ENCODE peak calls at places on chromosomes 4 and X, in six cellular contexts. V is GM13977; P is right lobe of liver; T is HFF-Myc; C is stimulated activated CD4-positive, alpha-beta T cell treated with anti-CD3 and anti-CD28 coated beads, Interleukin-1b, Interleukin-23, amount 100 ng/mL, for 1 hour; W is sciatic nerve. Q is an unnamed sample.

GRCh38 chrX:24498975-24499374 is 33.9 kb downstream of the PDK3 start:
- DNase-seq in V (peak; percentile 28), P (no peak), T (no peak), C (no peak), W (no peak), Q (no peak)

GRCh38 chr4:110087116-110087708 is 111.2 kb downstream of the ELOVL6 start:
- DNase-seq in V (no peak), P (no peak), T (peak; percentile 59), C (no peak), W (no peak), Q (no peak)

GRCh38 chrX:31223817-31224216 is 152.0 kb upstream of the FTHL17 start:
- DNase-seq in V (peak; percentile 31), P (no peak), T (no peak), C (no peak), W (no peak), Q (no peak)

GRCh38 chrX:112512509-112512908 is 167.2 kb downstream of the LHFPL1 start:
- DNase-seq in V (no peak), P (no peak), T (no peak), C (no peak), W (no peak), Q (no peak)

GRCh38 chr4:2962614-2963184 is 507 bp downstream of the NOP14 start:
- DNase-seq in V (peak; percentile 65), P (no peak), T (no peak), C (no peak), W (no peak), Q (peak; percentile 68)

GRCh38 chr4:34181311-34181808 is 2063.0 kb downstream of the ARAP2 start:
- DNase-seq in V (no peak), P (no peak), T (peak; percentile 82), C (no peak), W (no peak), Q (no peak)

GRCh38 chr4:8129136-8129535 is 29.5 kb downstream of the ABLIM2 start:
- DNase-seq in V (no peak), P (no peak), T (no peak), C (no peak), W (no peak), Q (no peak)

GRCh38 chrX:22325091-22325490 is 52.4 kb downstream of the CBLL2 start:
- DNase-seq in V (no peak), P (no peak), T (no peak), C (no peak), W (no peak), Q (no peak)

GRCh38 chr4:185874516-185875230 is 62.7 kb upstream of the SORBS2 start:
- DNase-seq in V (no peak), P (no peak), T (no peak), C (no peak), W (no peak), Q (no peak)

GRCh38 chrX:23898412-23898959 is 9.3 kb downstream of the APOO start:
- DNase-seq in V (no peak), P (no peak), T (no peak), C (no peak), W (no peak), Q (no peak)

GRCh38 chr4:7423391-7423790 is 11.3 kb downstream of the PSAPL1 start:
- DNase-seq in V (no peak), P (no peak), T (no peak), C (no peak), W (peak; percentile 34), Q (no peak)

GRCh38 chr4:163755013-163755412 is 260.5 kb downstream of the TMA16 start:
- DNase-seq in V (peak; percentile 3), P (no peak), T (no peak), C (no peak), W (no peak), Q (no peak)